ENCODE peak calls at places on chromosome 15, in six cellular contexts. C, V, Y, O, B and Z are unnamed samples.

GRCh38 chr15:78880242-78880533 is 7.5 kb downstream of the MORF4L1 start:
- DNase-seq in C (no peak), V (no peak), Y (no peak), O (no peak), B (no peak), Z (no peak)

GRCh38 chr15:55796321-55796965 is 53.5 kb upstream of the PRTG start:
- DNase-seq in C (no peak), V (no peak), Y (no peak), O (no peak), B (no peak), Z (no peak)

GRCh38 chr15:83206971-83207621 is 527 bp downstream of the HDGFL3 start:
- DNase-seq in C (peak; percentile 66), V (no peak), Y (peak; percentile 87), O (peak; percentile 57), B (peak; percentile 71), Z (no peak)

GRCh38 chr15:80923668-80924067 is 66.0 kb downstream of the MESD start:
- DNase-seq in C (no peak), V (no peak), Y (no peak), O (no peak), B (no peak), Z (no peak)

GRCh38 chr15:97866994-97867393 is 93.5 kb upstream of the ARRDC4 start:
- DNase-seq in C (no peak), V (no peak), Y (no peak), O (no peak), B (no peak), Z (no peak)

GRCh38 chr15:95018888-95019545 is 787.7 kb downstream of the MCTP2 start:
- DNase-seq in C (no peak), V (no peak), Y (no peak), O (no peak), B (no peak), Z (no peak)

GRCh38 chr15:58501636-58502178 is 69.9 kb downstream of the LIPC start:
- DNase-seq in C (no peak), V (no peak), Y (no peak), O (no peak), B (no peak), Z (no peak)

GRCh38 chr15:88621789-88622604 is 857 bp downstream of the AEN start:
- DNase-seq in C (no peak), V (no peak), Y (no peak), O (peak; percentile 45), B (no peak), Z (peak; percentile 76)

GRCh38 chr15:51191072-51191665 is 96.5 kb upstream of the TNFAIP8L3 start:
- DNase-seq in C (no peak), V (no peak), Y (no peak), O (no peak), B (no peak), Z (no peak)

GRCh38 chr15:95559875-95560394 is 770.6 kb upstream of the NR2F2 start:
- DNase-seq in C (peak; percentile 22), V (no peak), Y (no peak), O (peak; percentile 85), B (no peak), Z (no peak)

GRCh38 chr15:52023169-52023922 is 4.3 kb downstream of the MAPK6 start:
- DNase-seq in C (no peak), V (no peak), Y (no peak), O (peak; percentile 38), B (no peak), Z (no peak)

GRCh38 chr15:78682013-78682651 is 41.1 kb upstream of the CHRNB4 start:
- DNase-seq in C (no peak), V (no peak), Y (no peak), O (no peak), B (no peak), Z (no peak)

GRCh38 chr15:44811347-44811746 is 75.0 kb downstream of the TRIM69 start:
- DNase-seq in C (no peak), V (no peak), Y (no peak), O (peak; percentile 13), B (no peak), Z (peak; percentile 24)
- TF ChIP-seq CHD2 in C (peak; percentile 93), V (no peak), Y (no peak), O (no peak), B (no peak), Z (peak; percentile 78)

GRCh38 chr15:42138968-42139386 is 17.5 kb downstream of the PLA2G4F start:
- DNase-seq in C (no peak), V (no peak), Y (no peak), O (no peak), B (peak; percentile 29), Z (peak; percentile 93)
- TF ChIP-seq CHD2 in C (no peak), V (no peak), Y (no peak), O (no peak), B (no peak), Z (no peak)

GRCh38 chr15:99719096-99719541 is 14.1 kb downstream of the LYSMD4 start:
- DNase-seq in C (no peak), V (peak; percentile 83), Y (no peak), O (no peak), B (no peak), Z (no peak)
- TF ChIP-seq CHD2 in C (no peak), V (no peak), Y (no peak), O (no peak), B (no peak), Z (no peak)

DNA sequence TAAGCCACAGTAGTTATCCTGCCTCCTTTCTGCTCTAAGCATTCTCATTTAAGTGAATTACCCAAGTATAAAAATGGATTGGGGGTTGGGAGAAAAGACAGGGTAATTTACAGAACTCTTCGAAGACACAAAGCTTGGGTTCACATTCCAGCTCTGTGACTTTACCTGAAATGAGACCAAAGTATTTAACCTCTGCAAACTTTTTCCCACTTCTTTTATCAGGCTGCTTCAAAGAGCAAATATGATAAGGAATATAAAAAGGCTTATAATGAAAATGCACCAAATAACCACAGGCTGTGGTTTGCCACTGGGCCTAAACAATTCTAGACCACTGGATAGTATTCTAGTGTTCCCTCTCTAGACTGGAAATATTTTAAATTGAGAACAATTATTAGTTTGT is 64.4 kb downstream of the UACA start:
- DNase-seq in C (no peak), V (no peak), Y (no peak), O (no peak), B (no peak), Z (no peak)
- TF ChIP-seq CHD2 in C (no peak), V (no peak), Y (no peak), O (no peak), B (no peak), Z (no peak)

DNA sequence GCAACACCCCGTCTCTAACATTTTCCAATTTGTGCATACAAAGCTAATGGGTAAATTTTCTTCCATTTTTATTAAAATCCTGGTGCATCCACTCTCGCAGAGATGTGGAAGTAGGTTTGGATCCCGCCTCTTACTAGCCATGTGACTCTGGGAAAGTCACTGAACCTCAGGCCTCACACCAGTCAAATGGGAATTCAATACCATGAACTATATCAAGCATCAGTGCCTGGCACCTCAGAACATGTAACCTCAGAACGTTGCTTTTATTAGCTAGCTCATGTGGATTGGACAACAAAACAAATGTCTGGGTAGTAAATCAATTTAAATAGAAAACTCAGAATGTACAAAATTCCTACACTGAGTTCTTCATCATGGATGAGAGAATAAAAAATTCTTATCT is 60.7 kb downstream of the ANXA2 start:
- DNase-seq in C (no peak), V (no peak), Y (no peak), O (no peak), B (no peak), Z (no peak)
- TF ChIP-seq CHD2 in C (no peak), V (no peak), Y (no peak), O (no peak), B (no peak), Z (no peak)